ENCODE peak calls at places on chromosomes 11 and 22, in nine cellular contexts. One of them, this sample, is unnamed.

GRCh38 chr11:64793271-64794160 is 9.5 kb downstream of the MAP4K2 start:
- DNase-seq in upper lobe of right lung: peak; percentile 51
- DNase-seq in mesendoderm: no peak
- DNase-seq in A549: no peak
- DNase-seq in IMR-90: no peak
- DNase-seq in kidney: peak; percentile 48
- DNase-seq in right lobe of liver: peak; percentile 39
- DNase-seq in lung: no peak
- DNase-seq in neuronal stem cell: no peak
- DNase-seq in this sample: no peak

GRCh38 chr11:49208006-49208721 is at the start of gene FOLH1:
- DNase-seq in upper lobe of right lung: peak; percentile 71
- DNase-seq in mesendoderm: peak; percentile 66
- DNase-seq in A549: no peak
- DNase-seq in IMR-90: no peak
- DNase-seq in kidney: peak; percentile 62
- DNase-seq in right lobe of liver: peak; percentile 70
- DNase-seq in lung: peak; percentile 34
- DNase-seq in neuronal stem cell: peak; percentile 5
- DNase-seq in this sample: peak; percentile 22

GRCh38 chr11:44016129-44016528 is 31.7 kb upstream of the ACCSL start:
- DNase-seq in upper lobe of right lung: no peak
- DNase-seq in mesendoderm: no peak
- DNase-seq in A549: peak; percentile 32
- DNase-seq in IMR-90: peak; percentile 67
- DNase-seq in kidney: peak; percentile 88
- DNase-seq in right lobe of liver: no peak
- DNase-seq in lung: no peak
- DNase-seq in neuronal stem cell: no peak
- DNase-seq in this sample: peak; percentile 71

GRCh38 chr11:95134491-95134890 is 44.8 kb downstream of the ENDOD1 start:
- DNase-seq in upper lobe of right lung: no peak
- DNase-seq in mesendoderm: no peak
- DNase-seq in A549: peak; percentile 30
- DNase-seq in IMR-90: peak; percentile 51
- DNase-seq in kidney: no peak
- DNase-seq in right lobe of liver: no peak
- DNase-seq in lung: no peak
- DNase-seq in neuronal stem cell: no peak
- DNase-seq in this sample: no peak

GRCh38 chr22:36330655-36331305 is 57.0 kb downstream of the MYH9 start:
- DNase-seq in upper lobe of right lung: no peak
- DNase-seq in mesendoderm: peak; percentile 92
- DNase-seq in A549: no peak
- DNase-seq in IMR-90: peak; percentile 63
- DNase-seq in kidney: peak; percentile 92
- DNase-seq in right lobe of liver: no peak
- DNase-seq in lung: peak; percentile 55
- DNase-seq in neuronal stem cell: no peak
- DNase-seq in this sample: peak; percentile 69

GRCh38 chr11:575324-575995 is 810 bp upstream of the PHRF1 start:
- DNase-seq in upper lobe of right lung: no peak
- DNase-seq in mesendoderm: peak; percentile 69
- DNase-seq in A549: no peak
- DNase-seq in IMR-90: no peak
- DNase-seq in kidney: no peak
- DNase-seq in right lobe of liver: no peak
- DNase-seq in lung: peak; percentile 72
- DNase-seq in neuronal stem cell: peak; percentile 75
- DNase-seq in this sample: no peak

GRCh38 chr11:70798296-70798695 is 400.0 kb downstream of the CTTN start:
- DNase-seq in upper lobe of right lung: peak; percentile 55
- DNase-seq in mesendoderm: no peak
- DNase-seq in A549: no peak
- DNase-seq in IMR-90: no peak
- DNase-seq in kidney: no peak
- DNase-seq in right lobe of liver: no peak
- DNase-seq in lung: no peak
- DNase-seq in neuronal stem cell: no peak
- DNase-seq in this sample: no peak

GRCh38 chr11:103109818-103110388 is 677 bp downstream of the DYNC2H1 start:
- DNase-seq in upper lobe of right lung: no peak
- DNase-seq in mesendoderm: no peak
- DNase-seq in A549: peak; percentile 9
- DNase-seq in IMR-90: no peak
- DNase-seq in kidney: peak; percentile 49
- DNase-seq in right lobe of liver: no peak
- DNase-seq in lung: no peak
- DNase-seq in neuronal stem cell: no peak
- DNase-seq in this sample: no peak

GRCh38 chr11:115939104-115939503 is 434.9 kb upstream of the CADM1 start:
- DNase-seq in upper lobe of right lung: no peak
- DNase-seq in mesendoderm: no peak
- DNase-seq in A549: no peak
- DNase-seq in IMR-90: peak; percentile 71
- DNase-seq in kidney: no peak
- DNase-seq in right lobe of liver: no peak
- DNase-seq in lung: no peak
- DNase-seq in neuronal stem cell: no peak
- DNase-seq in this sample: no peak

GRCh38 chr11:35304393-35304790 is 115.0 kb downstream of the SLC1A2 start:
- DNase-seq in upper lobe of right lung: no peak
- DNase-seq in mesendoderm: peak; percentile 79
- DNase-seq in A549: peak; percentile 71
- DNase-seq in IMR-90: peak; percentile 88
- DNase-seq in kidney: no peak
- DNase-seq in right lobe of liver: no peak
- DNase-seq in lung: no peak
- DNase-seq in neuronal stem cell: no peak
- DNase-seq in this sample: no peak

GRCh38 chr11:77142091-77142975 is 14.3 kb downstream of the MYO7A start:
- DNase-seq in upper lobe of right lung: no peak
- DNase-seq in mesendoderm: no peak
- DNase-seq in A549: no peak
- DNase-seq in IMR-90: no peak
- DNase-seq in kidney: peak; percentile 59
- DNase-seq in right lobe of liver: peak; percentile 35
- DNase-seq in lung: no peak
- DNase-seq in neuronal stem cell: no peak
- DNase-seq in this sample: no peak

GRCh38 chr11:133065847-133066485 is 466.3 kb downstream of the OPCML start:
- DNase-seq in upper lobe of right lung: no peak
- DNase-seq in mesendoderm: no peak
- DNase-seq in A549: no peak
- DNase-seq in IMR-90: no peak
- DNase-seq in kidney: no peak
- DNase-seq in right lobe of liver: no peak
- DNase-seq in lung: no peak
- DNase-seq in neuronal stem cell: no peak
- DNase-seq in this sample: no peak

GRCh38 chr11:134001101-134001500 is 44.3 kb upstream of the IGSF9B start:
- DNase-seq in upper lobe of right lung: no peak
- DNase-seq in mesendoderm: no peak
- DNase-seq in A549: no peak
- DNase-seq in IMR-90: no peak
- DNase-seq in kidney: no peak
- DNase-seq in right lobe of liver: no peak
- DNase-seq in lung: no peak
- DNase-seq in neuronal stem cell: no peak
- DNase-seq in this sample: no peak

GRCh38 chr22:33038131-33038772 is 19.9 kb downstream of the SYN3 start:
- DNase-seq in upper lobe of right lung: no peak
- DNase-seq in mesendoderm: peak; percentile 35
- DNase-seq in A549: no peak
- DNase-seq in IMR-90: no peak
- DNase-seq in kidney: no peak
- DNase-seq in right lobe of liver: no peak
- DNase-seq in lung: no peak
- DNase-seq in neuronal stem cell: peak; percentile 27
- DNase-seq in this sample: no peak

GRCh38 chr11:46369458-46370152 is 11.9 kb upstream of the MDK start:
- DNase-seq in upper lobe of right lung: no peak
- DNase-seq in mesendoderm: peak; percentile 94
- DNase-seq in A549: peak; percentile 79
- DNase-seq in IMR-90: peak; percentile 77
- DNase-seq in kidney: peak; percentile 84
- DNase-seq in right lobe of liver: peak; percentile 65
- DNase-seq in lung: peak; percentile 52
- DNase-seq in neuronal stem cell: no peak
- DNase-seq in this sample: no peak

GRCh38 chr11:19087658-19088057 is 27.1 kb upstream of the MRGPRX2 start:
- DNase-seq in upper lobe of right lung: no peak
- DNase-seq in mesendoderm: no peak
- DNase-seq in A549: no peak
- DNase-seq in IMR-90: peak; percentile 60
- DNase-seq in kidney: no peak
- DNase-seq in right lobe of liver: no peak
- DNase-seq in lung: no peak
- DNase-seq in neuronal stem cell: no peak
- DNase-seq in this sample: no peak

GRCh38 chr11:11816511-11817319 is 25.1 kb upstream of the USP47 start:
- DNase-seq in upper lobe of right lung: no peak
- DNase-seq in mesendoderm: peak; percentile 16
- DNase-seq in A549: no peak
- DNase-seq in IMR-90: peak; percentile 69
- DNase-seq in kidney: no peak
- DNase-seq in right lobe of liver: no peak
- DNase-seq in lung: no peak
- DNase-seq in neuronal stem cell: no peak
- DNase-seq in this sample: no peak

GRCh38 chr11:59708537-59708936 is 5.1 kb downstream of the OR10V1 start:
- DNase-seq in upper lobe of right lung: no peak
- DNase-seq in mesendoderm: peak; percentile 4
- DNase-seq in A549: no peak
- DNase-seq in IMR-90: peak; percentile 24
- DNase-seq in kidney: no peak
- DNase-seq in right lobe of liver: no peak
- DNase-seq in lung: no peak
- DNase-seq in neuronal stem cell: no peak
- DNase-seq in this sample: no peak

GRCh38 chr22:30802202-30803166 is 107.8 kb downstream of the OSBP2 start:
- DNase-seq in upper lobe of right lung: peak; percentile 93
- DNase-seq in mesendoderm: peak; percentile 96
- DNase-seq in A549: peak; percentile 83
- DNase-seq in IMR-90: peak; percentile 90
- DNase-seq in kidney: peak; percentile 95
- DNase-seq in right lobe of liver: peak; percentile 89
- DNase-seq in lung: peak; percentile 78
- DNase-seq in neuronal stem cell: peak; percentile 95
- DNase-seq in this sample: peak; percentile 85

GRCh38 chr11:43992834-43993637 is 50.6 kb downstream of the C11orf96 start:
- DNase-seq in upper lobe of right lung: no peak
- DNase-seq in mesendoderm: no peak
- DNase-seq in A549: no peak
- DNase-seq in IMR-90: peak; percentile 53
- DNase-seq in kidney: no peak
- DNase-seq in right lobe of liver: no peak
- DNase-seq in lung: no peak
- DNase-seq in neuronal stem cell: no peak
- DNase-seq in this sample: peak; percentile 56

GRCh38 chr11:65890324-65891179 is at the start of gene CCDC85B:
- DNase-seq in upper lobe of right lung: peak; percentile 99
- DNase-seq in mesendoderm: peak; percentile 96
- DNase-seq in A549: peak; percentile 93
- DNase-seq in IMR-90: peak; percentile 95
- DNase-seq in kidney: peak; percentile 100
- DNase-seq in right lobe of liver: peak; percentile 98
- DNase-seq in lung: peak; percentile 97
- DNase-seq in neuronal stem cell: peak; percentile 93
- DNase-seq in this sample: peak; percentile 99
- H3K4me1 ChIP-seq in upper lobe of right lung: peaks cover 52% of the 10 kb centered on the region
- H3K4me1 ChIP-seq in mesendoderm: peaks cover 6% of the 10 kb centered on the region
- H3K4me1 ChIP-seq in A549: peaks cover 56% of the 10 kb centered on the region
- H3K4me1 ChIP-seq in IMR-90: peaks cover 27% of the 10 kb centered on the region
- H3K4me1 ChIP-seq in kidney: peaks cover 8% of the 10 kb centered on the region
- H3K4me1 ChIP-seq in right lobe of liver: peaks cover 5% of the 10 kb centered on the region
- H3K4me1 ChIP-seq in lung: peaks cover 13% of the 10 kb centered on the region
- H3K4me1 ChIP-seq in neuronal stem cell: peaks cover 24% of the 10 kb centered on the region
- H3K4me1 ChIP-seq in this sample: peaks cover 79% of the 10 kb centered on the region

GRCh38 chr11:114125531-114125930 is 66.0 kb downstream of the ZBTB16 start:
- DNase-seq in upper lobe of right lung: no peak
- DNase-seq in mesendoderm: no peak
- DNase-seq in A549: no peak
- DNase-seq in IMR-90: no peak
- DNase-seq in kidney: no peak
- DNase-seq in right lobe of liver: no peak
- DNase-seq in lung: no peak
- DNase-seq in neuronal stem cell: no peak
- DNase-seq in this sample: no peak
- H3K4me1 ChIP-seq in upper lobe of right lung: peaks cover 66% of the 10 kb centered on the region
- H3K4me1 ChIP-seq in mesendoderm: no peaks in the 10 kb centered on the region
- H3K4me1 ChIP-seq in A549: no peaks in the 10 kb centered on the region
- H3K4me1 ChIP-seq in IMR-90: no peaks in the 10 kb centered on the region
- H3K4me1 ChIP-seq in kidney: peaks cover 23% of the 10 kb centered on the region
- H3K4me1 ChIP-seq in right lobe of liver: no peaks in the 10 kb centered on the region
- H3K4me1 ChIP-seq in lung: peaks cover 44% of the 10 kb centered on the region
- H3K4me1 ChIP-seq in neuronal stem cell: peaks cover 23% of the 10 kb centered on the region
- H3K4me1 ChIP-seq in this sample: peaks cover 100% of the 10 kb centered on the region

GRCh38 chr11:85749287-85749834 is 61.6 kb downstream of the SYTL2 start:
- DNase-seq in upper lobe of right lung: no peak
- DNase-seq in mesendoderm: no peak
- DNase-seq in A549: no peak
- DNase-seq in IMR-90: no peak
- DNase-seq in kidney: no peak
- DNase-seq in right lobe of liver: no peak
- DNase-seq in lung: no peak
- DNase-seq in neuronal stem cell: no peak
- DNase-seq in this sample: no peak
- H3K4me1 ChIP-seq in upper lobe of right lung: peaks cover 39% of the 10 kb centered on the region
- H3K4me1 ChIP-seq in mesendoderm: peaks cover 9% of the 10 kb centered on the region
- H3K4me1 ChIP-seq in A549: peaks cover 56% of the 10 kb centered on the region
- H3K4me1 ChIP-seq in IMR-90: peaks cover 26% of the 10 kb centered on the region
- H3K4me1 ChIP-seq in kidney: no peaks in the 10 kb centered on the region
- H3K4me1 ChIP-seq in right lobe of liver: no peaks in the 10 kb centered on the region
- H3K4me1 ChIP-seq in lung: peaks cover 7% of the 10 kb centered on the region
- H3K4me1 ChIP-seq in neuronal stem cell: no peaks in the 10 kb centered on the region
- H3K4me1 ChIP-seq in this sample: peaks cover 5% of the 10 kb centered on the region

DNA sequence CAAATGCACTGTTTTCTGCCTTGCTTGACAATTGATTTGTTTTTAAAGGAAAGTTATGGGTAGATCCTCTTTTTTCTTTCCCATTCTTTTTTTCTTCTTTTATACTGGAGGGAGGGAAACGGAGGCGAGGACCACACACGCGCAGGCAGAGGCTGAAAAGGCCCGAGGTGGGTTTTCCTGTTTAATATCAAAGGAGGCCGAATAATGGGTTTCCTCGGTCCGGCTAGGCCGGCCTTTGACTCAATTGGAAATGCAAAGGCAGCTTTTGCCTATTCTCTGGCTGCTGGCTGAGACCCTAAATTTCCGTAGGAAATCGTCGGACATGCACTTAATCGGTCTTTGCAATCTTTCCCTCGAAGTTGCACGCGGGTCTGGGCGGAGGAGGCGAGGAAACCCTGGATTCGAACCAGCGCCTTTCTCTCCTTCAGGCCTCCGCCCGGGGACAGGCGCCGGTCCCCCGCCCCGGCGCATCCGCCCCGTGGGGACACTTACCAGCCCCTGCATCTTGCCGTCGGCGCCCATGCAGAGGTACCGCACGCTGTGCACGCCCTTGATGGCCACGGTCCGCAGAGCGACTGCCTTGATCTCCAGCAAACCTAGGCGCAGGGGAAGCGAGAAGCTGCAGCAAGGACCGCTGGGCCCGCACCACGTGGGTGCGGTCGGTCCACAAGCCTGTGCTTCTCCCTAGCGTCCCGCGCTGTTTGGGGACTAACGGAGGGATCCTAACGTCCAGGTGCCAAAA is 882 bp downstream of the FGF19 start:
- DNase-seq in upper lobe of right lung: no peak
- DNase-seq in mesendoderm: peak; percentile 56
- DNase-seq in A549: no peak
- DNase-seq in IMR-90: no peak
- DNase-seq in kidney: no peak
- DNase-seq in right lobe of liver: no peak
- DNase-seq in lung: no peak
- DNase-seq in neuronal stem cell: no peak
- DNase-seq in this sample: no peak
- H3K4me1 ChIP-seq in upper lobe of right lung: peaks cover 23% of the 10 kb centered on the region
- H3K4me1 ChIP-seq in mesendoderm: no peaks in the 10 kb centered on the region
- H3K4me1 ChIP-seq in A549: peaks cover 14% of the 10 kb centered on the region
- H3K4me1 ChIP-seq in IMR-90: peaks cover 2% of the 10 kb centered on the region
- H3K4me1 ChIP-seq in kidney: no peaks in the 10 kb centered on the region
- H3K4me1 ChIP-seq in right lobe of liver: no peaks in the 10 kb centered on the region
- H3K4me1 ChIP-seq in lung: peaks cover 9% of the 10 kb centered on the region
- H3K4me1 ChIP-seq in neuronal stem cell: peaks cover 25% of the 10 kb centered on the region
- H3K4me1 ChIP-seq in this sample: peaks cover 49% of the 10 kb centered on the region

This sample was measured in left ventricle myocardium inferior.